ENCODE peak calls at places on chromosomes 13 and 19, in nine cellular contexts. I, C, M, U, Y, T, J, G and B are unnamed samples.

GRCh38 chr19:5035817-5036732 is 67.2 kb downstream of the KDM4B start:
- DNase-seq in I (no peak), C (no peak), M (peak), U (no peak), Y (no peak), T (no peak), J (no peak), G (no peak), B (peak)

GRCh38 chr13:25085125-25085742 is 10.7 kb upstream of the PABPC3 start:
- DNase-seq in I (peak), C (peak), M (peak), U (peak), Y (peak), T (no peak), J (peak), G (peak), B (peak)

GRCh38 chr19:3451451-3451866 is 28.9 kb downstream of the SMIM24 start:
- DNase-seq in I (no peak), C (no peak), M (no peak), U (peak), Y (no peak), T (no peak), J (no peak), G (no peak), B (no peak)

GRCh38 chr19:36041831-36042230 is 9.2 kb upstream of the CLIP3 start:
- DNase-seq in I (peak), C (peak), M (no peak), U (no peak), Y (no peak), T (no peak), J (peak), G (no peak), B (no peak)

GRCh38 chr13:51764184-51765141 is 39.5 kb downstream of the DHRS12 start:
- DNase-seq in I (peak), C (peak), M (peak), U (peak), Y (peak), T (peak), J (peak), G (no peak), B (no peak)

GRCh38 chr19:29605653-29606419 is at the start of gene POP4:
- DNase-seq in I (peak), C (peak), M (peak), U (peak), Y (peak), T (peak), J (peak), G (peak), B (peak)

GRCh38 chr13:26629260-26629659 is 71.8 kb downstream of the WASF3 start:
- DNase-seq in I (no peak), C (no peak), M (no peak), U (no peak), Y (no peak), T (no peak), J (no peak), G (peak), B (no peak)

GRCh38 chr19:32339988-32340874 is 5.2 kb upstream of the ZNF507 start:
- DNase-seq in I (peak), C (peak), M (peak), U (peak), Y (peak), T (peak), J (peak), G (peak), B (peak)

GRCh38 chr19:35851213-35852028 is 883 bp downstream of the NPHS1 start:
- DNase-seq in I (no peak), C (no peak), M (no peak), U (no peak), Y (no peak), T (no peak), J (no peak), G (no peak), B (no peak)

GRCh38 chr13:108962652-108963051 is 333.2 kb downstream of the MYO16 start:
- DNase-seq in I (no peak), C (peak), M (no peak), U (no peak), Y (no peak), T (no peak), J (no peak), G (no peak), B (no peak)

GRCh38 chr19:22026687-22027086 is 15.9 kb upstream of the ZNF208 start:
- DNase-seq in I (no peak), C (no peak), M (no peak), U (no peak), Y (no peak), T (no peak), J (no peak), G (no peak), B (no peak)